ENCODE peak calls at places on chromosome 14, in seven cellular contexts. One of them, this sample, is unnamed.
A peak's percentile ranks its signal among the peaks of the same experiment; 100 is the strongest.

GRCh38 chr14:70641548-70642312 is at the start of gene TTC9:
- DNase-seq in foreskin fibroblast: peak; percentile 20
- DNase-seq in mucosa of descending colon: no peak
- DNase-seq in naive thymus-derived CD8-positive, alpha-beta T cell: no peak
- DNase-seq in activated CD4-positive, alpha-beta memory T cell treated with anti-CD3 and anti-CD28 coated beads, Interleukin-2, amount 10 ng/mL, durations not matched to agents 7 days and 5 days: no peak
- DNase-seq in stimulated activated CD4-positive, alpha-beta T cell treated with anti-CD3 and anti-CD28 coated beads, Interleukin-15, amount 100 ng/mL, for 24 hours: peak; percentile 50
- DNase-seq in stimulated activated naive CD8-positive, alpha-beta T cell treated with anti-CD3 and anti-CD28 coated beads, Interleukin-15, amount 100 ng/mL, for 72 hours: no peak
- DNase-seq in this sample: no peak

GRCh38 chr14:79605863-79606262 is 605.4 kb downstream of the DIO2 start:
- DNase-seq in foreskin fibroblast: no peak
- DNase-seq in mucosa of descending colon: no peak
- DNase-seq in naive thymus-derived CD8-positive, alpha-beta T cell: no peak
- DNase-seq in activated CD4-positive, alpha-beta memory T cell treated with anti-CD3 and anti-CD28 coated beads, Interleukin-2, amount 10 ng/mL, durations not matched to agents 7 days and 5 days: no peak
- DNase-seq in stimulated activated CD4-positive, alpha-beta T cell treated with anti-CD3 and anti-CD28 coated beads, Interleukin-15, amount 100 ng/mL, for 24 hours: no peak
- DNase-seq in stimulated activated naive CD8-positive, alpha-beta T cell treated with anti-CD3 and anti-CD28 coated beads, Interleukin-15, amount 100 ng/mL, for 72 hours: no peak
- DNase-seq in this sample: no peak

GRCh38 chr14:73272393-73272792 is 35.1 kb downstream of the PAPLN start:
- DNase-seq in foreskin fibroblast: peak; percentile 39
- DNase-seq in mucosa of descending colon: no peak
- DNase-seq in naive thymus-derived CD8-positive, alpha-beta T cell: no peak
- DNase-seq in activated CD4-positive, alpha-beta memory T cell treated with anti-CD3 and anti-CD28 coated beads, Interleukin-2, amount 10 ng/mL, durations not matched to agents 7 days and 5 days: no peak
- DNase-seq in stimulated activated CD4-positive, alpha-beta T cell treated with anti-CD3 and anti-CD28 coated beads, Interleukin-15, amount 100 ng/mL, for 24 hours: no peak
- DNase-seq in stimulated activated naive CD8-positive, alpha-beta T cell treated with anti-CD3 and anti-CD28 coated beads, Interleukin-15, amount 100 ng/mL, for 72 hours: no peak
- DNase-seq in this sample: no peak

GRCh38 chr14:99215277-99215676 is 56.7 kb downstream of the BCL11B start:
- DNase-seq in foreskin fibroblast: peak; percentile 10
- DNase-seq in mucosa of descending colon: no peak
- DNase-seq in naive thymus-derived CD8-positive, alpha-beta T cell: no peak
- DNase-seq in activated CD4-positive, alpha-beta memory T cell treated with anti-CD3 and anti-CD28 coated beads, Interleukin-2, amount 10 ng/mL, durations not matched to agents 7 days and 5 days: no peak
- DNase-seq in stimulated activated CD4-positive, alpha-beta T cell treated with anti-CD3 and anti-CD28 coated beads, Interleukin-15, amount 100 ng/mL, for 24 hours: no peak
- DNase-seq in stimulated activated naive CD8-positive, alpha-beta T cell treated with anti-CD3 and anti-CD28 coated beads, Interleukin-15, amount 100 ng/mL, for 72 hours: no peak
- DNase-seq in this sample: peak; percentile 53

GRCh38 chr14:92490239-92490959 is 23.2 kb upstream of the RIN3 start:
- DNase-seq in foreskin fibroblast: no peak
- DNase-seq in mucosa of descending colon: no peak
- DNase-seq in naive thymus-derived CD8-positive, alpha-beta T cell: no peak
- DNase-seq in activated CD4-positive, alpha-beta memory T cell treated with anti-CD3 and anti-CD28 coated beads, Interleukin-2, amount 10 ng/mL, durations not matched to agents 7 days and 5 days: no peak
- DNase-seq in stimulated activated CD4-positive, alpha-beta T cell treated with anti-CD3 and anti-CD28 coated beads, Interleukin-15, amount 100 ng/mL, for 24 hours: no peak
- DNase-seq in stimulated activated naive CD8-positive, alpha-beta T cell treated with anti-CD3 and anti-CD28 coated beads, Interleukin-15, amount 100 ng/mL, for 72 hours: no peak
- DNase-seq in this sample: no peak

GRCh38 chr14:93775744-93776143 is 12.5 kb downstream of the PRIMA1 start:
- DNase-seq in foreskin fibroblast: no peak
- DNase-seq in mucosa of descending colon: no peak
- DNase-seq in naive thymus-derived CD8-positive, alpha-beta T cell: no peak
- DNase-seq in activated CD4-positive, alpha-beta memory T cell treated with anti-CD3 and anti-CD28 coated beads, Interleukin-2, amount 10 ng/mL, durations not matched to agents 7 days and 5 days: no peak
- DNase-seq in stimulated activated CD4-positive, alpha-beta T cell treated with anti-CD3 and anti-CD28 coated beads, Interleukin-15, amount 100 ng/mL, for 24 hours: no peak
- DNase-seq in stimulated activated naive CD8-positive, alpha-beta T cell treated with anti-CD3 and anti-CD28 coated beads, Interleukin-15, amount 100 ng/mL, for 72 hours: no peak
- DNase-seq in this sample: no peak

GRCh38 chr14:102046337-102047278 is 40.2 kb downstream of the HSP90AA1 start:
- DNase-seq in foreskin fibroblast: peak; percentile 85
- DNase-seq in mucosa of descending colon: peak; percentile 92
- DNase-seq in naive thymus-derived CD8-positive, alpha-beta T cell: no peak
- DNase-seq in activated CD4-positive, alpha-beta memory T cell treated with anti-CD3 and anti-CD28 coated beads, Interleukin-2, amount 10 ng/mL, durations not matched to agents 7 days and 5 days: peak; percentile 23
- DNase-seq in stimulated activated CD4-positive, alpha-beta T cell treated with anti-CD3 and anti-CD28 coated beads, Interleukin-15, amount 100 ng/mL, for 24 hours: peak; percentile 30
- DNase-seq in stimulated activated naive CD8-positive, alpha-beta T cell treated with anti-CD3 and anti-CD28 coated beads, Interleukin-15, amount 100 ng/mL, for 72 hours: peak; percentile 28
- DNase-seq in this sample: peak; percentile 20

GRCh38 chr14:93040443-93040842 is 75.3 kb downstream of the ITPK1 start:
- DNase-seq in foreskin fibroblast: no peak
- DNase-seq in mucosa of descending colon: peak; percentile 60
- DNase-seq in naive thymus-derived CD8-positive, alpha-beta T cell: no peak
- DNase-seq in activated CD4-positive, alpha-beta memory T cell treated with anti-CD3 and anti-CD28 coated beads, Interleukin-2, amount 10 ng/mL, durations not matched to agents 7 days and 5 days: no peak
- DNase-seq in stimulated activated CD4-positive, alpha-beta T cell treated with anti-CD3 and anti-CD28 coated beads, Interleukin-15, amount 100 ng/mL, for 24 hours: no peak
- DNase-seq in stimulated activated naive CD8-positive, alpha-beta T cell treated with anti-CD3 and anti-CD28 coated beads, Interleukin-15, amount 100 ng/mL, for 72 hours: no peak
- DNase-seq in this sample: no peak

GRCh38 chr14:105061428-105062047 is 3.7 kb downstream of the GPR132 start:
- DNase-seq in foreskin fibroblast: no peak
- DNase-seq in mucosa of descending colon: peak; percentile 46
- DNase-seq in naive thymus-derived CD8-positive, alpha-beta T cell: peak; percentile 56
- DNase-seq in activated CD4-positive, alpha-beta memory T cell treated with anti-CD3 and anti-CD28 coated beads, Interleukin-2, amount 10 ng/mL, durations not matched to agents 7 days and 5 days: peak; percentile 49
- DNase-seq in stimulated activated CD4-positive, alpha-beta T cell treated with anti-CD3 and anti-CD28 coated beads, Interleukin-15, amount 100 ng/mL, for 24 hours: peak; percentile 83
- DNase-seq in stimulated activated naive CD8-positive, alpha-beta T cell treated with anti-CD3 and anti-CD28 coated beads, Interleukin-15, amount 100 ng/mL, for 72 hours: peak; percentile 78
- DNase-seq in this sample: no peak

GRCh38 chr14:100694579-100695422 is 31.9 kb upstream of the DLK1 start:
- DNase-seq in foreskin fibroblast: no peak
- DNase-seq in mucosa of descending colon: no peak
- DNase-seq in naive thymus-derived CD8-positive, alpha-beta T cell: no peak
- DNase-seq in activated CD4-positive, alpha-beta memory T cell treated with anti-CD3 and anti-CD28 coated beads, Interleukin-2, amount 10 ng/mL, durations not matched to agents 7 days and 5 days: no peak
- DNase-seq in stimulated activated CD4-positive, alpha-beta T cell treated with anti-CD3 and anti-CD28 coated beads, Interleukin-15, amount 100 ng/mL, for 24 hours: no peak
- DNase-seq in stimulated activated naive CD8-positive, alpha-beta T cell treated with anti-CD3 and anti-CD28 coated beads, Interleukin-15, amount 100 ng/mL, for 72 hours: no peak
- DNase-seq in this sample: no peak

GRCh38 chr14:89067293-89067972 is 243.0 kb downstream of the TTC8 start:
- DNase-seq in foreskin fibroblast: no peak
- DNase-seq in mucosa of descending colon: no peak
- DNase-seq in naive thymus-derived CD8-positive, alpha-beta T cell: peak; percentile 25
- DNase-seq in activated CD4-positive, alpha-beta memory T cell treated with anti-CD3 and anti-CD28 coated beads, Interleukin-2, amount 10 ng/mL, durations not matched to agents 7 days and 5 days: peak; percentile 19
- DNase-seq in stimulated activated CD4-positive, alpha-beta T cell treated with anti-CD3 and anti-CD28 coated beads, Interleukin-15, amount 100 ng/mL, for 24 hours: peak; percentile 15
- DNase-seq in stimulated activated naive CD8-positive, alpha-beta T cell treated with anti-CD3 and anti-CD28 coated beads, Interleukin-15, amount 100 ng/mL, for 72 hours: no peak
- DNase-seq in this sample: no peak

GRCh38 chr14:71320734-71321555 is 413.7 kb downstream of the PCNX1 start:
- DNase-seq in foreskin fibroblast: peak; percentile 89
- DNase-seq in mucosa of descending colon: peak; percentile 72
- DNase-seq in naive thymus-derived CD8-positive, alpha-beta T cell: peak; percentile 73
- DNase-seq in activated CD4-positive, alpha-beta memory T cell treated with anti-CD3 and anti-CD28 coated beads, Interleukin-2, amount 10 ng/mL, durations not matched to agents 7 days and 5 days: peak; percentile 69
- DNase-seq in stimulated activated CD4-positive, alpha-beta T cell treated with anti-CD3 and anti-CD28 coated beads, Interleukin-15, amount 100 ng/mL, for 24 hours: peak; percentile 69
- DNase-seq in stimulated activated naive CD8-positive, alpha-beta T cell treated with anti-CD3 and anti-CD28 coated beads, Interleukin-15, amount 100 ng/mL, for 72 hours: peak; percentile 72
- DNase-seq in this sample: peak; percentile 29

GRCh38 chr14:68361231-68361630 is 431.6 kb downstream of the ZFP36L1 start:
- DNase-seq in foreskin fibroblast: peak; percentile 61
- DNase-seq in mucosa of descending colon: no peak
- DNase-seq in naive thymus-derived CD8-positive, alpha-beta T cell: no peak
- DNase-seq in activated CD4-positive, alpha-beta memory T cell treated with anti-CD3 and anti-CD28 coated beads, Interleukin-2, amount 10 ng/mL, durations not matched to agents 7 days and 5 days: no peak
- DNase-seq in stimulated activated CD4-positive, alpha-beta T cell treated with anti-CD3 and anti-CD28 coated beads, Interleukin-15, amount 100 ng/mL, for 24 hours: no peak
- DNase-seq in stimulated activated naive CD8-positive, alpha-beta T cell treated with anti-CD3 and anti-CD28 coated beads, Interleukin-15, amount 100 ng/mL, for 72 hours: no peak
- DNase-seq in this sample: peak; percentile 48

GRCh38 chr14:102234331-102235264 is 70.4 kb downstream of the MOK start:
- DNase-seq in foreskin fibroblast: no peak
- DNase-seq in mucosa of descending colon: no peak
- DNase-seq in naive thymus-derived CD8-positive, alpha-beta T cell: no peak
- DNase-seq in activated CD4-positive, alpha-beta memory T cell treated with anti-CD3 and anti-CD28 coated beads, Interleukin-2, amount 10 ng/mL, durations not matched to agents 7 days and 5 days: no peak
- DNase-seq in stimulated activated CD4-positive, alpha-beta T cell treated with anti-CD3 and anti-CD28 coated beads, Interleukin-15, amount 100 ng/mL, for 24 hours: no peak
- DNase-seq in stimulated activated naive CD8-positive, alpha-beta T cell treated with anti-CD3 and anti-CD28 coated beads, Interleukin-15, amount 100 ng/mL, for 72 hours: no peak
- DNase-seq in this sample: no peak

GRCh38 chr14:64758025-64758521 is 53.8 kb downstream of the PLEKHG3 start:
- DNase-seq in foreskin fibroblast: peak; percentile 29
- DNase-seq in mucosa of descending colon: peak; percentile 62
- DNase-seq in naive thymus-derived CD8-positive, alpha-beta T cell: no peak
- DNase-seq in activated CD4-positive, alpha-beta memory T cell treated with anti-CD3 and anti-CD28 coated beads, Interleukin-2, amount 10 ng/mL, durations not matched to agents 7 days and 5 days: no peak
- DNase-seq in stimulated activated CD4-positive, alpha-beta T cell treated with anti-CD3 and anti-CD28 coated beads, Interleukin-15, amount 100 ng/mL, for 24 hours: no peak
- DNase-seq in stimulated activated naive CD8-positive, alpha-beta T cell treated with anti-CD3 and anti-CD28 coated beads, Interleukin-15, amount 100 ng/mL, for 72 hours: no peak
- DNase-seq in this sample: no peak

GRCh38 chr14:99531221-99532096 is 50.2 kb downstream of the CCNK start:
- DNase-seq in foreskin fibroblast: peak; percentile 53
- DNase-seq in mucosa of descending colon: no peak
- DNase-seq in naive thymus-derived CD8-positive, alpha-beta T cell: no peak
- DNase-seq in activated CD4-positive, alpha-beta memory T cell treated with anti-CD3 and anti-CD28 coated beads, Interleukin-2, amount 10 ng/mL, durations not matched to agents 7 days and 5 days: no peak
- DNase-seq in stimulated activated CD4-positive, alpha-beta T cell treated with anti-CD3 and anti-CD28 coated beads, Interleukin-15, amount 100 ng/mL, for 24 hours: no peak
- DNase-seq in stimulated activated naive CD8-positive, alpha-beta T cell treated with anti-CD3 and anti-CD28 coated beads, Interleukin-15, amount 100 ng/mL, for 72 hours: no peak
- DNase-seq in this sample: peak; percentile 39

GRCh38 chr14:32469388-32470160 is 140.5 kb downstream of the AKAP6 start:
- DNase-seq in foreskin fibroblast: peak; percentile 63
- DNase-seq in mucosa of descending colon: no peak
- DNase-seq in naive thymus-derived CD8-positive, alpha-beta T cell: peak; percentile 2
- DNase-seq in activated CD4-positive, alpha-beta memory T cell treated with anti-CD3 and anti-CD28 coated beads, Interleukin-2, amount 10 ng/mL, durations not matched to agents 7 days and 5 days: no peak
- DNase-seq in stimulated activated CD4-positive, alpha-beta T cell treated with anti-CD3 and anti-CD28 coated beads, Interleukin-15, amount 100 ng/mL, for 24 hours: no peak
- DNase-seq in stimulated activated naive CD8-positive, alpha-beta T cell treated with anti-CD3 and anti-CD28 coated beads, Interleukin-15, amount 100 ng/mL, for 72 hours: no peak
- DNase-seq in this sample: peak; percentile 66